ENCODE peak calls at places on chromosomes 5 and 9, in seven cellular contexts. S, G, A, V, F, E and T are unnamed samples. For H3K4me1, the result is how much of the 10 kb centered on the place peaks cover.

GRCh38 chr9:90326219-90326618 is 316.4 kb downstream of the DIRAS2 start:
- DNase-seq in S (no peak), G (peak), A (no peak), V (peak), F (no peak), E (peak), T (no peak)

GRCh38 chr9:94649100-94649855 is 10.0 kb upstream of the FBP1 start:
- DNase-seq in S (no peak), G (peak), A (no peak), V (peak), F (peak), E (peak), T (no peak)

GRCh38 chr9:76240578-76240977 is 153.6 kb downstream of the RFK start:
- DNase-seq in S (no peak), G (no peak), A (no peak), V (no peak), F (no peak), E (no peak), T (no peak)

GRCh38 chr5:40381676-40382363 is 297.9 kb upstream of the PTGER4 start:
- DNase-seq in S (no peak), G (no peak), A (no peak), V (peak), F (peak), E (peak), T (peak)

GRCh38 chr9:97615439-97616072 is 17.6 kb downstream of the TSTD2 start:
- DNase-seq in S (peak), G (peak), A (no peak), V (peak), F (peak), E (peak), T (peak)

GRCh38 chr9:33817327-33818166 is 587 bp downstream of the UBE2R2 start:
- DNase-seq in S (peak), G (peak), A (peak), V (peak), F (peak), E (peak), T (no peak)

GRCh38 chr5:112109331-112109993 is 309.6 kb downstream of the EPB41L4A start:
- DNase-seq in S (peak), G (peak), A (peak), V (peak), F (peak), E (peak), T (no peak)

GRCh38 chr5:56814361-56814962 is 887 bp upstream of the MAP3K1 start:
- DNase-seq in S (peak), G (no peak), A (peak), V (no peak), F (peak), E (no peak), T (no peak)

GRCh38 chr5:156393980-156394379 is 67.0 kb downstream of the SGCD start:
- DNase-seq in S (no peak), G (no peak), A (no peak), V (no peak), F (no peak), E (no peak), T (no peak)

GRCh38 chr5:127030259-127031146 is at the start of gene MARCHF3:
- DNase-seq in S (peak), G (peak), A (peak), V (peak), F (peak), E (peak), T (peak)
- TF ChIP-seq CTCF in S (no peak), G (peak), A (peak), V (no peak), F (peak), E (no peak), T (peak)

GRCh38 chr5:74625742-74626241 is 14.7 kb downstream of the ENC1 start:
- DNase-seq in S (no peak), G (peak), A (no peak), V (peak), F (no peak), E (no peak), T (no peak)
- H3K4me1 ChIP-seq in S (under half), G (under half), A (under half), V (half or more), F (under half), E (under half), T (under half)

GRCh38 chr5:165459232-165459631 is 1953.8 kb downstream of the MAT2B start:
- DNase-seq in S (no peak), G (no peak), A (no peak), V (peak), F (no peak), E (peak), T (no peak)

GRCh38 chr5:165460911-165461310 is 1955.5 kb downstream of the MAT2B start:
- DNase-seq in S (no peak), G (no peak), A (no peak), V (peak), F (no peak), E (peak), T (no peak)

DNA sequence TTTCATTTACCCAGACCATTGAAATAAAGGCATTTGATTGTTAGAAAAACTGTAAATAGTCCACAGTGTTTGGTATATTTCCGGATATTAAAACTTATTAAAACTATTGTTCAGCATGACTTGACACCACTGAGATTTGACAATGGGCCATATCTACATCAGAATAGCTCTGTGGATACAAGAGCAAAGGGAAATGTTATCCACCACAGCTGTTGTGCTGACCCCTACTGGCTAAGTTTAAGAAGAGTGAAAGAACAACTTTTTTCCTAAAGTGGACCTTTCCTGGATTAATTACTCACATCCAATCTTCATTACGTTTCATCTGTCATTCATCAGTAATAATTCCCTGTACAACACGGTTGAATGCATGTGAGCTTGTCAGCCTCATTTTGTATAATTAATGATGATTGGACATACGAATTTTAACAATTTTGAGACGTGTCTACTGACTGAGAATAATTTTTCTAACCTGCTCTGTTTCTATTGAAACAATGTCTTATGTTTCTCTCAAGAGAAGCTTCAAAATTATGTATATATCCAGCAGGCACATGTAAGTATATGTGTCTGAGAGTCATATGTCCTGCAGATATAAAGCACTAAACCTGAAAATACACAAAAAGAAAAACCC is 1952.5 kb downstream of the MAT2B start:
- DNase-seq in S (no peak), G (peak), A (no peak), V (peak), F (peak), E (peak), T (no peak)
- TF ChIP-seq CTCF in S (peak), G (peak), A (peak), V (peak), F (peak), E (peak), T (peak)

DNA sequence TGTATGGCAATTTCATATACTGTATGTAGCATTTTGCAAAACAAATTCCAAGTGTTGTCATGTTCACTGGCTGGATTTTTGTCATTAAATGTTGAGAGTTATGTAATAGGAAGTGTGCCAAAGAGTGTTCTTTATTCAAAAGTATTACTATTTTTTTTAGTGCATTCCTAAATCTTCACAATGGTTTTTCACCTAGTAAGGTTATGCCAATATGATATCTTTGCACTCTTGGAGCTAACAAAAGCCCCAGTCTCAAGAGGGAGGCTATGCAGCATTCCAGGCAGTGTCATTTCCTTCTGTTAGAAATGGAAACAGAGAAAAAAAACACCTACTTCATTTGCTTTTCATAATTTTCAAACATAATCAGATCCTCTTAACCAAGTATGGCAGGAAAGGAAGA is 5.1 kb upstream of the SSBP2 start:
- DNase-seq in S (no peak), G (peak), A (no peak), V (no peak), F (no peak), E (no peak), T (no peak)
- H3K4me1 ChIP-seq in S (under half), G (under half), A (half or more), V (under half), F (under half), E (under half), T (under half)

GRCh38 chr5:75550597-75550996 is 38.9 kb downstream of the POLK start:
- DNase-seq in S (no peak), G (no peak), A (no peak), V (no peak), F (no peak), E (no peak), T (no peak)

GRCh38 chr5:75547826-75548225 is 36.1 kb downstream of the POLK start:
- DNase-seq in S (no peak), G (no peak), A (no peak), V (no peak), F (no peak), E (no peak), T (no peak)

DNA sequence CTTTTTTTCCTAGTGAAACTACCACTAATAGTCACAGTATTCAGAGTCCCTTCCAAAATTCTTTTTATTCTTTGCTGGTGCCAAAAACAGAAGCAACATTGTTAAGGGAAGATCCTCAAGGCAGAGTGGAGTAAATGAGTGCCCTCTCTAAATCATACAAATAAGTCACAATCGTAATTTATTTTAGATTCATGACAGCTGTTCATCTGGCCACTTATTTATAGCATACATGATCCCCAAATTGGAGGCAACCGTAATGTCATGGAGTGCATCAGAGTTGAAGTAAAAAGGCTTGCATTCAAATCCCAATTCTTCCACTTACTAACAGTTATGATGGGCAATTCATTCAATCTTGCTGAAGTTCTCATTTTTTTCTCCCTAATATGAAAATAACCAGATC is 33.4 kb downstream of the POLK start:
- DNase-seq in S (no peak), G (no peak), A (no peak), V (no peak), F (no peak), E (no peak), T (no peak)
- TF ChIP-seq CTCF in S (no peak), G (no peak), A (no peak), V (no peak), F (no peak), E (no peak), T (no peak)

GRCh38 chr5:113378081-113378480 is 56.7 kb downstream of the TSSK1B start:
- DNase-seq in S (no peak), G (peak), A (no peak), V (peak), F (no peak), E (no peak), T (no peak)
- H3K4me1 ChIP-seq in S (under half), G (under half), A (under half), V (under half), F (under half), E (under half), T (under half)

GRCh38 chr5:50846261-50846660 is 179.8 kb downstream of the PARP8 start:
- DNase-seq in S (no peak), G (no peak), A (no peak), V (no peak), F (no peak), E (no peak), T (no peak)
- TF ChIP-seq CTCF in S (no peak), G (no peak), A (no peak), V (no peak), F (no peak), E (no peak), T (no peak)

GRCh38 chr5:68245325-68245724 is 29.8 kb downstream of the PIK3R1 start:
- DNase-seq in S (no peak), G (no peak), A (no peak), V (peak), F (no peak), E (peak), T (no peak)

GRCh38 chr5:68248896-68249295 is 33.3 kb downstream of the PIK3R1 start:
- DNase-seq in S (no peak), G (no peak), A (no peak), V (no peak), F (no peak), E (no peak), T (no peak)

GRCh38 chr5:68247627-68248026 is 32.1 kb downstream of the PIK3R1 start:
- DNase-seq in S (no peak), G (no peak), A (no peak), V (no peak), F (no peak), E (no peak), T (no peak)

GRCh38 chr5:68249520-68249919 is 34.0 kb downstream of the PIK3R1 start:
- DNase-seq in S (no peak), G (no peak), A (no peak), V (no peak), F (no peak), E (no peak), T (no peak)

GRCh38 chr5:68246802-68247201 is 31.2 kb downstream of the PIK3R1 start:
- DNase-seq in S (no peak), G (no peak), A (no peak), V (no peak), F (no peak), E (no peak), T (no peak)
- H3K4me1 ChIP-seq in S (under half), G (under half), A (half or more), V (under half), F (under half), E (under half), T (under half)